ENCODE peak calls at places on chromosomes 6 and 20, in four cellular contexts. H is heart left ventricle, R is IMR-90, S is PC-3. X is an unnamed sample. For H3K4me1, the result is how much of the 10 kb centered on the place peaks cover.

GRCh38 chr6:7878401-7878964 is 32.1 kb downstream of the TXNDC5 start:
- DNase-seq in R (no peak), S (no peak), H (no peak), X (no peak)

GRCh38 chr6:164133095-164133494 is 718.6 kb downstream of the QKI start:
- DNase-seq in R (no peak), H (no peak), S (peak), X (no peak)

GRCh38 chr20:51492167-51493092 is 50.1 kb downstream of the NFATC2 start:
- DNase-seq in H (peak), R (no peak), S (no peak), X (no peak)

GRCh38 chr6:39088331-39088730 is 26.7 kb downstream of the SAYSD1 start:
- DNase-seq in R (peak), S (peak), H (peak), X (no peak)

GRCh38 chr6:166955865-166956443 is 396 bp downstream of the RNASET2 start:
- DNase-seq in H (no peak), R (peak), S (peak), X (no peak)

GRCh38 chr20:30412972-30413371 is 844.5 kb upstream of the DEFB115 start:
- DNase-seq in R (no peak), H (no peak), S (no peak), X (no peak)

GRCh38 chr20:36607586-36608387 is 2.2 kb downstream of the RAB5IF start:
- DNase-seq in H (no peak), R (no peak), S (peak), X (no peak)

GRCh38 chr6:156585859-156586258 is 191.3 kb upstream of the ARID1B start:
- DNase-seq in S (no peak), R (no peak), H (no peak), X (peak)

GRCh38 chr20:44959082-44959895 is 908 bp downstream of the TOMM34 start:
- DNase-seq in S (peak), H (no peak), R (peak), X (no peak)

GRCh38 chr6:33288942-33289783 is at the start of the genes PFDN6 and WDR46:
- DNase-seq in S (peak), H (peak), R (peak), X (peak)

GRCh38 chr6:71496018-71496800 is 207.6 kb downstream of the OGFRL1 start:
- DNase-seq in H (no peak), R (peak), S (no peak), X (no peak)

GRCh38 chr20:50308166-50308512 is 117.5 kb downstream of the CEBPB start:
- DNase-seq in R (no peak), H (no peak), S (no peak), X (no peak)

GRCh38 chr20:59992531-59992930 is 34.3 kb downstream of the CDH26 start:
- DNase-seq in R (peak), S (peak), H (no peak), X (no peak)

GRCh38 chr6:65999288-65999791 is 292.3 kb upstream of the EYS start:
- DNase-seq in H (no peak), R (no peak), S (no peak), X (no peak)

GRCh38 chr6:139820191-139820590 is 445.7 kb upstream of the CITED2 start:
- DNase-seq in R (peak), S (peak), H (no peak), X (no peak)

GRCh38 chr6:9136141-9136865 is 701.0 kb upstream of the SLC35B3 start:
- DNase-seq in H (no peak), R (peak), S (no peak), X (no peak)

GRCh38 chr6:55963301-55963700 is 87.9 kb upstream of the BMP5 start:
- DNase-seq in S (peak), H (no peak), R (no peak), X (peak)

GRCh38 chr6:76835695-76836094 is 627.6 kb downstream of the HTR1B start:
- DNase-seq in H (no peak), R (no peak), S (no peak), X (no peak)

GRCh38 chr6:148445620-148446019 is 103.0 kb downstream of the SASH1 start:
- DNase-seq in H (no peak), S (peak), R (peak), X (no peak)
- H3K4me1 ChIP-seq in H (under half), S (under half), R (under half), X (under half)

DNA sequence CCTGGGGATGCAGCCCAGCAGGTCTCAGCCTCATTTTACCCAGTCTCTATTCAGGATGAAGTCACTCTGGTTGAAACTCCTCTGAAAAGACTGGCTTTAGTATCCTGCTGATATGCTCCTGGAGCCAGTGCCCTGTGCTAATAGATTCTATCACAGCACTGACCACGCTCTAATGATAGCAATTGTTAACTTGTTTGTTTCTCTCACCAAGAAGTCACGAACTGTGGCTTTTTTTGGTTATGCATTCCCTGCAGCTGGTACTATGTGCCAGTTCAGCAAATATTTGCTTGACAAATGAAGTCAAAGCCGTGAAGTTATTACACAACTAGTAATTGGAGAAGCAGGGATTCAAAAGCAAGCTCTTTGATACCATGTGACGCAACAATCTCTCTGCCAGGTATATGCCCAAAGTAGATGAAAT is 754.6 kb downstream of the KIF16B start:
- DNase-seq in S (peak), H (no peak), R (no peak), X (no peak)
- H3K4me1 ChIP-seq in S (under half), H (under half), R (under half), X (under half)

GRCh38 chr6:43271944-43272343 is 26.1 kb upstream of the SLC22A7 start:
- DNase-seq in H (no peak), R (no peak), S (no peak), X (no peak)
- H3K4me1 ChIP-seq in H (under half), R (under half), S (under half), X (under half)

DNA sequence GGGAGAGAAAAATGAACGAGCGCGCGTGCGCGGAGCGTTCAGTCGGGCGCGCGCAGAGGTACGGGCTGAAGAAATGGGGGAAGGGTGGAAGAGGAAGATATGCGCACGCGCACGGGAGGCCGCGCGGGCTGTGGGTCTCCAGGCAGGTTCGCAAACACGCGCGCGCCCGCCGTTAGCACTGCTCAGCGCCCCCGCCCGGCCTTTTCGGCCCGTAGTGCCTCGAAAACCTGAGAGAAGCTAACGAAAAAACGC is 393 bp downstream of the BCLAF1 start:
- DNase-seq in S (peak), R (peak), H (peak), X (peak)
- H3K4me1 ChIP-seq in S (under half), R (under half), H (half or more), X (under half)

DNA sequence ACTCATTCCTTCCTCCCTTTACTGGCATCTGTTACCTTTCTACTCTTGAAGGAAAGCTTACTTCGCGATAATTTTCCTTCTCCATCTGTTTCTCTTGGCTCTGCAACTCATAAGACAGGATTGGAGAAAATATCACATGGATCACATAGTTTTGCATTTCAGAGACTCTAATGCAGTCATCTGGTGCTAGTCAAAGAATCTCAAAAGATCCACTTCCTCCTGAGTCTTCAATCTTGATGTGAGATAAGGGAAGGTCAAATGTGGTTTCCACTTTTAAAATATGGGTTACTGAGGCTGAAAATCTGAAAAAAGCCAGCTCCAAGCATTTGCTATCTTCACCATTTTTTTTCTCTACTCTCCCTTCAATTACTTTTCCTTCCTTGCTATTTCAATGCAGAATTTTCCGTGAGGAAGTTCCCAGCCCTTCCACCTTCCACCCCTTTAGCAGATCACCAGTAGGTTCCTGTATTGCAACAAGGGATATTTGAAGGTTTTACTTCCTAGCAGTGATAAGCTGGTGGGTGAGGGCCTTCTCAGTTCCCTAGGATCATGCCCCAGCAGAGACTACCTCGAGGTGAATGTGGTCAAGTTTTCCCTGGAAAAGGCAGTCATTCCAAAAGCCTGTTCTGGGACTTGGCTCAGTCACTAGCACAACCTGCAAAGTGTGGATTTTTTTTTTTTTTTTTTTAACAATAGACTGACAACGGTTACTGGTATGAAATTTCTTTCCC is 62.7 kb upstream of the LRRC1 start:
- DNase-seq in R (no peak), H (no peak), S (no peak), X (no peak)
- H3K4me1 ChIP-seq in R (under half), H (under half), S (under half), X (under half)